ENCODE peak calls at places on chromosomes 6 and 20, in nine cellular contexts. M, Y, Z, B, Q, S, D, J and C are unnamed samples.

GRCh38 chr6:39068391-39068790 is 19.8 kb downstream of the GLP1R start:
- DNase-seq in M (no peak), Y (no peak), Z (no peak), B (no peak), Q (no peak), S (no peak), D (peak; percentile 11), J (no peak), C (no peak)

GRCh38 chr6:135346747-135347146 is 150.8 kb downstream of the AHI1 start:
- DNase-seq in M (no peak), Y (no peak), Z (no peak), B (peak; percentile 87), Q (no peak), S (no peak), D (no peak), J (no peak), C (no peak)

GRCh38 chr20:48187891-48188290 is 402.6 kb upstream of the SULF2 start:
- DNase-seq in M (no peak), Y (no peak), Z (no peak), B (peak; percentile 96), Q (no peak), S (no peak), D (no peak), J (no peak), C (no peak)

GRCh38 chr20:4573564-4574355 is 147.9 kb upstream of the PRND start:
- DNase-seq in M (no peak), Y (no peak), Z (no peak), B (peak; percentile 99), Q (no peak), S (no peak), D (no peak), J (peak; percentile 99), C (no peak)

GRCh38 chr20:38680492-38681118 is 43.7 kb upstream of the SLC32A1 start:
- DNase-seq in M (no peak), Y (peak; percentile 78), Z (no peak), B (peak; percentile 16), Q (no peak), S (peak; percentile 43), D (no peak), J (peak; percentile 25), C (no peak)

GRCh38 chr6:106309766-106310373 is 15.7 kb downstream of the ATG5 start:
- DNase-seq in M (no peak), Y (no peak), Z (no peak), B (peak; percentile 23), Q (no peak), S (no peak), D (no peak), J (no peak), C (no peak)

GRCh38 chr6:9405369-9405768 is 970.0 kb upstream of the SLC35B3 start:
- DNase-seq in M (no peak), Y (no peak), Z (no peak), B (peak; percentile 91), Q (no peak), S (no peak), D (no peak), J (peak; percentile 28), C (no peak)

GRCh38 chr6:81933648-81934047 is 181.2 kb upstream of the TENT5A start:
- DNase-seq in M (no peak), Y (no peak), Z (no peak), B (no peak), Q (no peak), S (no peak), D (peak; percentile 43), J (peak; percentile 11), C (no peak)

GRCh38 chr6:20400476-20401402 is 940 bp upstream of the E2F3 start:
- DNase-seq in M (peak; percentile 60), Y (peak; percentile 84), Z (peak; percentile 83), B (no peak), Q (no peak), S (peak; percentile 83), D (peak; percentile 59), J (peak; percentile 42), C (no peak)

GRCh38 chr6:3356824-3357420 is 98.2 kb downstream of the PSMG4 start:
- DNase-seq in M (no peak), Y (no peak), Z (no peak), B (no peak), Q (no peak), S (no peak), D (no peak), J (peak; percentile 76), C (no peak)

GRCh38 chr20:51012357-51012756 is 10.6 kb downstream of the KCNG1 start:
- DNase-seq in M (no peak), Y (no peak), Z (no peak), B (no peak), Q (no peak), S (no peak), D (no peak), J (no peak), C (no peak)

GRCh38 chr20:51017313-51017712 is 5.6 kb downstream of the KCNG1 start:
- DNase-seq in M (no peak), Y (no peak), Z (no peak), B (no peak), Q (no peak), S (no peak), D (no peak), J (no peak), C (no peak)

GRCh38 chr20:51016521-51016920 is 6.4 kb downstream of the KCNG1 start:
- DNase-seq in M (no peak), Y (no peak), Z (no peak), B (no peak), Q (no peak), S (no peak), D (no peak), J (no peak), C (no peak)

GRCh38 chr20:51013577-51014330 is 9.2 kb downstream of the KCNG1 start:
- DNase-seq in M (no peak), Y (no peak), Z (no peak), B (no peak), Q (no peak), S (no peak), D (no peak), J (no peak), C (no peak)

DNA sequence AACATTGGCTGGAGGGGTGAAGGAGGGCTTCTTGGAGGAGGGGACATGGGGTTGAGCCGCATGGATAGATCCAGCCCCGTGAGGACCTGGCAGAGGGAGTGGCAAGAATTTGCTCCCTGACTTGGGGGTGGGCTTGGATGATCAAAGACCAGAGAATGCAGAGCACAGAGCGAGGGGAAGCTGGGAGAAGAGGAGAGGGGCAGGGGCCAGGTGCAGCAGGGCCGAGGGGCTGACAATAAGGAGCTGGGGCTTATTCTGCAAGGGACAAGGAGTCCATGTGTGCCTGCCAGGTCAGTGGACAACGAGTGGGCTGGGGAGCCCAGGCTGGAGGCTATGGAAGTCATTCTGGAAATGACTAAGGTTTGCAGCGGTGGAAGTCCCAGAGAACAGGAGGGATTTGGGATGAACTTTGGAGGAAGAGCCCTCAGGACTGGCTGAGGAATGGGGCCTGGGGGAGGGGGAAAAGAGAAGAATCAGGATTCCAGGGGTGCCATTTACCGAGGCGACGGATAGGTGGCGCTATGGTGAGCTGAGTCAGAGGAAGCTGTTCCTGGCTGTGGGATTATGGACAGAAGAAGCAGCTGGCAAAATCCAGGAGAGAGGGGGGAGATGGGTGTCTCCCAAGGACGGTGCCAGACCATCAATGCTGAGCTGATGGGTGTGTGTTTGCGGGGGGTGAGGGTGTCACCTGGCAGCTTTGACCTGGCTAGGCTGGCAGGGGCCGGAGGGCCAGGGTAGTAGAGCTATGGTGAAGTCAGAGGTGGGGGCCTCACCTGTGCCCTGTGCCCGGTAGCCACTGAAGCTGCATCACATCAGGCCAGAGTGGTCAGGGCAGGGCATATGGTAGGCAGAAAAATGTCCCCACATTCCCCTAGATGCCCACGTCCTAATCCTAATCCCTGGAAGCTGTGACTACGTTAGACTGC is 7.8 kb downstream of the KCNG1 start:
- DNase-seq in M (peak; percentile 77), Y (peak; percentile 91), Z (peak; percentile 65), B (peak; percentile 30), Q (no peak), S (peak; percentile 29), D (peak; percentile 80), J (peak; percentile 59), C (no peak)
- TF ChIP-seq CTCF in M (peak; percentile 58), Y (peak; percentile 90), Z (peak; percentile 55), B (peak; percentile 86), Q (no peak), S (peak; percentile 55), D (peak; percentile 70), J (peak; percentile 65), C (peak; percentile 59)

GRCh38 chr20:63953764-63954429 is 2.3 kb downstream of the UCKL1 start:
- DNase-seq in M (no peak), Y (no peak), Z (no peak), B (no peak), Q (no peak), S (no peak), D (no peak), J (no peak), C (no peak)

GRCh38 chr20:63950701-63951397 is 5.4 kb downstream of the UCKL1 start:
- DNase-seq in M (no peak), Y (no peak), Z (no peak), B (no peak), Q (no peak), S (peak; percentile 64), D (no peak), J (no peak), C (no peak)

GRCh38 chr20:63951398-63952209 is 4.6 kb downstream of the UCKL1 start:
- DNase-seq in M (peak; percentile 79), Y (no peak), Z (peak; percentile 83), B (no peak), Q (no peak), S (peak; percentile 53), D (peak; percentile 84), J (no peak), C (no peak)

GRCh38 chr20:63952210-63952535 is 4.0 kb downstream of the UCKL1 start:
- DNase-seq in M (peak; percentile 51), Y (no peak), Z (no peak), B (no peak), Q (no peak), S (no peak), D (no peak), J (no peak), C (no peak)

GRCh38 chr20:63952769-63953168 is 3.4 kb downstream of the UCKL1 start:
- DNase-seq in M (peak; percentile 53), Y (no peak), Z (no peak), B (no peak), Q (no peak), S (no peak), D (no peak), J (no peak), C (no peak)
- H3K4me1 ChIP-seq in M (peaks cover 75% of the 10 kb centered on the region), Y (peaks cover 14% of the 10 kb centered on the region), Z (peaks cover 43% of the 10 kb centered on the region), B (peaks cover 31% of the 10 kb centered on the region), Q (peaks cover 51% of the 10 kb centered on the region), S (peaks cover 74% of the 10 kb centered on the region), D (peaks cover 44% of the 10 kb centered on the region), J (peaks cover 51% of the 10 kb centered on the region), C (peaks cover 78% of the 10 kb centered on the region)

GRCh38 chr6:32903952-32904351 is 36.9 kb downstream of the HLA-DMB start:
- DNase-seq in M (no peak), Y (no peak), Z (no peak), B (no peak), Q (no peak), S (no peak), D (no peak), J (no peak), C (no peak)
- TF ChIP-seq CTCF in M (no peak), Y (no peak), Z (no peak), B (no peak), Q (no peak), S (no peak), D (no peak), J (no peak), C (no peak)

DNA sequence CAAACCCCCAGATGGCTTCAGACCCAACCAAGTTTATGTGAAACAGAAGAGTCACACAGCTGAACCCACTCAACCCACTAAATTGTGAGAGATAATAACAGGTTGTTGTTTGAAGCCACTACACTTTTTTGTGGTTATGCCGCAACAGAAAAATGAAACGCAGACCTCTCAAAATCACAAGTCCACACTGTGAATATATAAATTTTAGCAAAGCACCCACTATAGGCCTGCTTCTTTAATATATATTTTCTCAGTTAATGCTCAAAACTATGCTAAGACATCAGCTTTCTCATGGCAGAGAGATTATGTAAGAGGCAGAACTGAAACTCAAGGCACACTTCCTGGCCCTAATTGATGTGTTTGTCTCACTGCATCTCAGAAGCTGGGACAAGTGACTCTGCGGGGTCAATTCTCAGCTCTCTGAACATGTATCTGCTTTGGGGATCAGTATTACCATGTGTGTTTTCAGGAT is 27.7 kb downstream of the MAP3K5 start:
- DNase-seq in M (no peak), Y (no peak), Z (peak; percentile 17), B (no peak), Q (no peak), S (no peak), D (no peak), J (no peak), C (no peak)
- H3K4me1 ChIP-seq in M (peaks cover 25% of the 10 kb centered on the region), Y (peaks cover 6% of the 10 kb centered on the region), Z (peaks cover 16% of the 10 kb centered on the region), B (peaks cover 4% of the 10 kb centered on the region), Q (peaks cover 57% of the 10 kb centered on the region), S (peaks cover 98% of the 10 kb centered on the region), D (peaks cover 39% of the 10 kb centered on the region), J (peaks cover 7% of the 10 kb centered on the region), C (peaks cover 49% of the 10 kb centered on the region)